ENCODE peak calls at places on chromosome 3, in six cellular contexts. Y is HepG2, K is K562, Q is GM12878, X is GM23338, O is H1. S is an unnamed sample.

GRCh38 chr3:112811150-112811884 is 35.3 kb downstream of the CD200R1L start:
- DNase-seq in Y (no peak), K (no peak), Q (no peak), X (no peak), O (no peak), S (no peak)

GRCh38 chr3:14847613-14848541 is 29.1 kb downstream of the FGD5 start:
- DNase-seq in Y (no peak), K (peak; percentile 80), Q (no peak), X (peak; percentile 86), O (peak; percentile 66), S (peak; percentile 71)

GRCh38 chr3:129469026-129469425 is 29.0 kb downstream of the IFT122 start:
- DNase-seq in Y (no peak), K (peak; percentile 30), Q (no peak), X (no peak), O (no peak), S (no peak)

GRCh38 chr3:194286747-194287146 is 64.4 kb downstream of the CPN2 start:
- DNase-seq in Y (no peak), K (no peak), Q (no peak), X (peak; percentile 80), O (peak; percentile 74), S (peak; percentile 70)

GRCh38 chr3:177385831-177386301 is 188.6 kb upstream of the TBL1XR1 start:
- DNase-seq in Y (no peak), K (no peak), Q (no peak), X (no peak), O (no peak), S (no peak)

GRCh38 chr3:99765042-99765942 is 52.4 kb upstream of the CMSS1 start:
- DNase-seq in Y (no peak), K (no peak), Q (no peak), X (no peak), O (no peak), S (no peak)

GRCh38 chr3:51953445-51953844 is 1.7 kb upstream of the GPR62 start:
- DNase-seq in Y (no peak), K (no peak), Q (no peak), X (no peak), O (no peak), S (no peak)

GRCh38 chr3:56839784-56840724 is 38.3 kb upstream of the ARHGEF3 start:
- DNase-seq in Y (peak; percentile 59), K (no peak), Q (no peak), X (no peak), O (no peak), S (no peak)

GRCh38 chr3:99842826-99843589 is 25.3 kb downstream of the CMSS1 start:
- DNase-seq in Y (peak; percentile 38), K (peak; percentile 20), Q (no peak), X (peak; percentile 75), O (no peak), S (no peak)

GRCh38 chr3:70740082-70740481 is 427.6 kb upstream of the MDFIC2 start:
- DNase-seq in Y (no peak), K (no peak), Q (no peak), X (no peak), O (no peak), S (no peak)

GRCh38 chr3:133362539-133362938 is 37.3 kb upstream of the BFSP2 start:
- DNase-seq in Y (no peak), K (no peak), Q (no peak), X (no peak), O (no peak), S (no peak)

GRCh38 chr3:162366382-162366781 is 869.8 kb downstream of the OTOL1 start:
- DNase-seq in Y (no peak), K (no peak), Q (no peak), X (no peak), O (no peak), S (no peak)

GRCh38 chr3:196774191-196774820 is 34.6 kb downstream of the PAK2 start:
- DNase-seq in Y (peak; percentile 70), K (no peak), Q (peak; percentile 17), X (no peak), O (no peak), S (no peak)

GRCh38 chr3:196782496-196782895 is 42.8 kb downstream of the PAK2 start:
- DNase-seq in Y (no peak), K (no peak), Q (no peak), X (no peak), O (no peak), S (no peak)

GRCh38 chr3:196775938-196776337 is 36.3 kb downstream of the PAK2 start:
- DNase-seq in Y (no peak), K (no peak), Q (no peak), X (no peak), O (no peak), S (no peak)

GRCh38 chr3:196774845-196775422 is 35.3 kb downstream of the PAK2 start:
- DNase-seq in Y (no peak), K (no peak), Q (no peak), X (no peak), O (no peak), S (no peak)

DNA sequence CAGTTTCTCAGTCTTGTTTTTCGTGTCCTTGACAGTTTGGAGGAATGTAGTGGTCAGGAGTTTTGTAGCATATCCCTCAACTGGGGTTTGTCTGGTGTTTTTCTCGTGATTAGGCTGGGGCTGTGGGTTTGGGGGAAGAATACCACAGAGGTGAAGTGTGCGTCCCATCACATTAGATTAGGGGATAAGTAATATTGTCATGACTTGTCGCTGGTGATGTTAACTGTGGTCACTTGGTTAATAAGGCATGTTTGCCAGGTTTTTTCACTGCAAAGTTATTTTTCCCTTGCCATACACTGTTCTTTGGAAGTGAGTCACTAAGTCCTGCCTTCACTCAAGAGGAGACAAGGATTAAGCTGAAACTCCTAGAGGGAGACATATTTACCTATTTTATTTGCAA is 39.1 kb downstream of the PAK2 start:
- DNase-seq in Y (no peak), K (no peak), Q (no peak), X (no peak), O (no peak), S (no peak)
- TF ChIP-seq CREB1 in Y (no peak), K (no peak), Q (no peak), X (no peak), O (no peak), S (no peak)

DNA sequence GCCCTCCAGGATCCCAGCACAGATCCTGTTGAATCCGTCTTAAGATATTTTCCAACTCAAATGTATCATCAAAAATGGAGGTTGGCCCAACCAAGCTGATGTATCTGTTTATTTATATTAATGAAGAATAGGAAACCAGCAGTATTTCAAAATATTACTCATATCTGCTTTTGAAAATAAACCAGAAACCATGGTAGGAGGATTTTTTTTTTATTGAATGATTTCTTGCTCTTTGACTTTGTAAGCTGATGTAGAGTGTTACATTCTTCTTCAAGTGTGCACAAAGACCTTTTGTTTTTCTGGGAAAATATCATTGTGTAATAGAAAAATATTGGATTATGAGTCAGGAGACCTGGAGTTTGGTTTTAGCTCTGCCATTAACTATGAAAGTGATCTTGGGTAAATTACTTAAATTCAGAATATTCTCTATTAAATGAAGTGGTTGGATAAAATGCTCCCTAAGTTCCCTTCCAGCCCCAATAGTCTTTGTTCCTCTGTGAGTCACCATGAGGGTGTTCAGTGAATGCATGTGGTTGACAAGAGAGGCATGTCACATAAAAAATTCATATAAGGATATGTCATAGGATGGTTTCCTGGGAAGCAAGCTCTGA is 221.3 kb upstream of the GAP43 start:
- DNase-seq in Y (no peak), K (no peak), Q (no peak), X (no peak), O (no peak), S (no peak)
- TF ChIP-seq CREB1 in Y (no peak), K (no peak), Q (no peak), X (no peak), O (no peak), S (no peak)

DNA sequence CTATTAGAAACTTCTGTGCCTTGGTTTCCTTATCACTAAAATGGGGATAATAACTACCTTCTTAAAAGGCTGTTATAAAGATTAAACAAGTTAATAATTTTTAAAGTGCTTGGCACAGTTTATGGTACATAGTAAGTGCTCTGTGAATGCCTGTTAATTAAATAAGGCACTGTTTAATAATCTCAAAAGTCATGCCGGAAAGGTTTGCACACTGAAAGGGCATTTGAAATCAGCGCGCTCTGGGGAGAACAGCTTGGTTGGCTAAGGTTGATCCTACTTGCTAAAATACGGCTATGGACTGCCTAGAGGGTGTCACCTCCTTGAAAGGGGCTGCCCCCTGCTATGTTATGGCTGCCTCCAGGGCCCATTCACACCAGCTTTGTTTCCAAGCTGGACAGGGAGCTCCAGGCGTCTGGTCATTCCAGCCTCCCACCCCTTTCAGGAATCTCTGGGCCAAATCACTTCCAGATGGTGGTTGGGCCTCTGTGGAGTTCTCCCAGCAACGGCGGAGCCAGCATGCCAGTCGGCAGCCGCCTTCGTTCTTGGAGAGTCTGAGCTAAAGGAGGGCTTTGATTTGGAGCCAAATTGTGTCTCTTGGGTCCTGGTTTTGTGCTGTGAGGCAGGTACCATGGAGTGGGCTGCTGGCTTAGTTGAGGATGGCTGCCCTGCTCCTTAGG is 5.9 kb downstream of the FLNB start:
- DNase-seq in Y (no peak), K (no peak), Q (no peak), X (no peak), O (no peak), S (no peak)
- TF ChIP-seq CREB1 in Y (no peak), K (no peak), Q (no peak), X (no peak), O (no peak), S (no peak)

GRCh38 chr3:134652409-134652831 is 1.6 kb upstream of the KY start:
- DNase-seq in Y (no peak), K (no peak), Q (no peak), X (no peak), O (peak; percentile 16), S (no peak)
- TF ChIP-seq CREB1 in Y (no peak), K (no peak), Q (no peak), X (no peak), O (no peak), S (no peak)